ENCODE peak calls at places on chromosomes 6 and 20, in ten cellular contexts. K is epithelial cell of esophagus; M is iPS DF 19.7; I is left cardiac atrium; C is activated T-helper 1 cell treated with anti-CD3 and anti-CD28 coated beads, Interleukin-12 subunit alpha, Interleukin-12 subunit beta, Interleukin-2, Interleukin-4 antibody, amounts not matched to agents 30 ng/mL and 10 ng/mL and 1 ng/mL, durations not matched to agents 14 hours and 24 hours and 36 hours; G is ascending aorta; W is heart right ventricle; R is NCI-H1417; X is tibial artery; P is cerebellar cortex. O is an unnamed sample.

GRCh38 chr6:163724196-163724595 is 309.7 kb downstream of the QKI start:
- DNase-seq in I (no peak), X (no peak), G (no peak), C (no peak), P (no peak), W (no peak), M (no peak), K (no peak), R (no peak), O (no peak)

GRCh38 chr6:42260972-42261371 is 43.3 kb upstream of the MRPS10 start:
- DNase-seq in P (peak; percentile 20), R (no peak), I (peak; percentile 43), X (no peak), C (no peak), W (no peak), M (no peak), G (no peak), K (no peak), O (peak; percentile 74)

GRCh38 chr6:79079425-79080130 is 1.5 kb upstream of the PHIP start:
- DNase-seq in K (no peak), C (no peak), M (no peak), W (no peak), I (no peak), P (peak; percentile 66), G (no peak), X (no peak), R (peak; percentile 18), O (no peak)

GRCh38 chr6:158766621-158767435 is 52.3 kb downstream of the EZR start:
- DNase-seq in R (no peak), G (no peak), K (no peak), C (no peak), W (no peak), M (no peak), X (no peak), P (no peak), I (no peak), O (peak; percentile 60)

GRCh38 chr6:170405311-170405975 is 98.9 kb downstream of the FAM120B start:
- DNase-seq in C (no peak), W (no peak), G (no peak), K (peak; percentile 97), M (no peak), P (no peak), R (no peak), X (no peak), I (no peak), O (no peak)

GRCh38 chr6:21115111-21115510 is 478.4 kb upstream of the SOX4 start:
- DNase-seq in W (peak; percentile 9), P (peak; percentile 56), C (no peak), K (no peak), X (no peak), G (no peak), R (peak; percentile 89), I (no peak), M (no peak), O (no peak)

GRCh38 chr6:138572885-138573284 is 73.6 kb upstream of the NHSL1 start:
- DNase-seq in M (no peak), C (no peak), X (no peak), W (no peak), I (no peak), R (no peak), G (no peak), P (peak; percentile 15), K (no peak), O (no peak)

GRCh38 chr6:131199568-131200272 is 64.5 kb downstream of the AKAP7 start:
- DNase-seq in C (peak; percentile 71), W (peak; percentile 13), R (no peak), P (peak; percentile 34), G (no peak), X (no peak), K (peak; percentile 72), I (peak; percentile 35), M (peak; percentile 50), O (peak; percentile 83)

GRCh38 chr6:27592107-27592480 is 119.2 kb upstream of the ZNF184 start:
- DNase-seq in M (no peak), R (no peak), I (no peak), K (peak; percentile 45), P (peak; percentile 55), C (no peak), G (no peak), X (no peak), W (no peak), O (no peak)

GRCh38 chr20:35006009-35006408 is 50.3 kb downstream of the MYH7B start:
- DNase-seq in R (no peak), I (peak; percentile 7), C (no peak), X (no peak), W (no peak), P (no peak), M (no peak), K (no peak), G (no peak), O (peak; percentile 21)

GRCh38 chr6:69768664-69769063 is 28.1 kb downstream of the LMBRD1 start:
- DNase-seq in R (no peak), W (no peak), C (no peak), M (no peak), G (no peak), K (no peak), P (no peak), X (no peak), I (no peak), O (no peak)

GRCh38 chr6:35804996-35805736 is at the start of gene LHFPL5:
- DNase-seq in I (peak; percentile 40), K (peak; percentile 43), R (peak; percentile 58), M (no peak), P (peak; percentile 10), W (peak; percentile 16), C (peak; percentile 62), X (no peak), G (no peak), O (peak; percentile 79)

GRCh38 chr6:163529605-163530004 is 115.1 kb downstream of the QKI start:
- DNase-seq in K (peak; percentile 81), R (no peak), G (no peak), W (no peak), I (no peak), M (no peak), X (no peak), C (no peak), P (no peak), O (no peak)

GRCh38 chr6:30881987-30882763 is 2.1 kb upstream of the DDR1 start:
- DNase-seq in X (no peak), M (no peak), W (peak; percentile 28), G (peak; percentile 59), R (no peak), K (peak; percentile 66), I (no peak), C (no peak), P (no peak), O (peak; percentile 47)

GRCh38 chr20:51195419-51195901 is 172.6 kb upstream of the KCNG1 start:
- DNase-seq in C (no peak), R (no peak), M (no peak), I (no peak), W (no peak), P (no peak), G (no peak), K (peak; percentile 85), X (no peak), O (no peak)

GRCh38 chr6:72683797-72684196 is 61.9 kb downstream of the KCNQ5 start:
- DNase-seq in P (no peak), K (no peak), G (no peak), M (no peak), R (no peak), W (no peak), X (no peak), I (no peak), C (no peak), O (no peak)

GRCh38 chr6:82863771-82864170 is 201.9 kb downstream of the UBE3D start:
- DNase-seq in R (no peak), P (no peak), M (no peak), X (no peak), I (no peak), C (no peak), W (no peak), G (no peak), K (no peak), O (no peak)

GRCh38 chr6:40710626-40711354 is 123.6 kb upstream of the LRFN2 start:
- DNase-seq in G (no peak), M (no peak), W (peak; percentile 12), I (peak; percentile 26), X (no peak), P (no peak), C (no peak), R (peak; percentile 15), K (no peak), O (no peak)

GRCh38 chr6:157760589-157761330 is 62.3 kb upstream of the SNX9 start:
- DNase-seq in M (no peak), K (peak; percentile 68), I (no peak), W (no peak), G (no peak), R (no peak), C (no peak), X (no peak), P (no peak), O (peak; percentile 80)

GRCh38 chr6:132813173-132813856 is 1.1 kb upstream of the RPS12 start:
- DNase-seq in C (no peak), I (peak; percentile 41), W (peak; percentile 32), R (peak; percentile 63), M (no peak), G (peak; percentile 74), K (peak; percentile 57), X (peak; percentile 45), P (peak; percentile 68), O (peak; percentile 78)

GRCh38 chr20:15739056-15739455 is 834.2 kb downstream of the KIF16B start:
- DNase-seq in P (no peak), W (no peak), G (no peak), I (no peak), R (no peak), C (no peak), X (no peak), K (peak; percentile 19), M (no peak), O (no peak)

GRCh38 chr6:89501239-89501638 is 68.3 kb downstream of the ANKRD6 start:
- DNase-seq in C (no peak), X (no peak), K (no peak), I (no peak), P (no peak), G (no peak), R (no peak), W (no peak), M (peak; percentile 64), O (no peak)

GRCh38 chr6:165821754-165822153 is 158.7 kb upstream of the PDE10A start:
- DNase-seq in K (peak; percentile 38), R (no peak), G (no peak), W (no peak), P (no peak), X (no peak), C (no peak), I (no peak), M (no peak), O (no peak)

GRCh38 chr6:26592649-26593048 is 4.1 kb upstream of the ABT1 start:
- DNase-seq in C (no peak), K (no peak), W (no peak), M (no peak), I (no peak), R (no peak), X (no peak), G (no peak), P (no peak), O (no peak)

GRCh38 chr6:151630387-151630786 is 136.6 kb downstream of the CCDC170 start:
- DNase-seq in W (no peak), M (no peak), G (no peak), X (no peak), R (no peak), C (no peak), P (no peak), I (no peak), K (peak; percentile 11), O (no peak)

GRCh38 chr20:40563296-40563950 is 125.6 kb downstream of the MAFB start:
- DNase-seq in M (no peak), P (no peak), X (no peak), C (no peak), I (peak; percentile 62), G (no peak), R (peak; percentile 9), W (no peak), K (peak; percentile 93), O (no peak)

GRCh38 chr20:46021361-46022359 is 7.4 kb upstream of the SLC12A5 start:
- DNase-seq in R (peak; percentile 79), M (no peak), C (peak; percentile 41), I (no peak), P (peak; percentile 77), X (no peak), G (peak; percentile 63), W (no peak), K (peak; percentile 37), O (peak; percentile 78)

GRCh38 chr6:158554611-158555361 is 5.1 kb upstream of the TMEM181 start:
- DNase-seq in I (no peak), K (no peak), R (no peak), X (no peak), G (no peak), P (no peak), M (no peak), C (no peak), W (no peak), O (no peak)

O was measured in activated effector memory CD4-positive, alpha-beta T cell treated with anti-CD3 and anti-CD28 coated beads, Interleukin-2, amount 50 U/mL, for 16 hours.